ENCODE peak calls at places on chromosomes 7 and 10, in ten cellular contexts. P is activated CD4-positive, alpha-beta T cell treated with anti-CD3 and anti-CD28 coated beads, Interleukin-2, amount 50 U/mL, for 4 hours; V is ACHN; G is substantia nigra; J is brain pericyte; F is NCI-H1694 treated with DMSO at 0.1 percent for 48 hours; Z is LoVo; T is effector memory CD4-positive, alpha-beta T cell; D is fibroblast of pulmonary artery; U is activated CD8-positive, alpha-beta memory T cell treated with anti-CD3 and anti-CD28 coated beads for 1 hour. N is an unnamed sample.

GRCh38 chr10:15784662-15785300 is 65.1 kb upstream of the ITGA8 start:
- DNase-seq in P (no peak), V (no peak), G (no peak), J (no peak), F (no peak), Z (no peak), T (no peak), D (no peak), U (no peak), N (no peak)

GRCh38 chr7:112855227-112855626 is 65.0 kb upstream of the TMEM168 start:
- DNase-seq in P (no peak), V (no peak), G (no peak), J (no peak), F (no peak), Z (no peak), T (no peak), D (no peak), U (no peak), N (no peak)

GRCh38 chr7:155408657-155409586 is 49.0 kb upstream of the EN2 start:
- DNase-seq in P (no peak), V (no peak), G (no peak), J (no peak), F (no peak), Z (no peak), T (no peak), D (no peak), U (no peak), N (no peak)

GRCh38 chr7:27112361-27112760 is 9.9 kb upstream of the HOXA2 start:
- DNase-seq in P (no peak), V (no peak), G (no peak), J (no peak), F (no peak), Z (no peak), T (no peak), D (no peak), U (no peak), N (no peak)

GRCh38 chr10:69123306-69123746 is 652 bp upstream of the VPS26A start:
- DNase-seq in P (no peak), V (peak; percentile 75), G (no peak), J (no peak), F (peak; percentile 57), Z (peak; percentile 72), T (no peak), D (peak; percentile 75), U (no peak), N (no peak)

GRCh38 chr7:75727881-75728592 is 10.7 kb downstream of the HIP1 start:
- DNase-seq in P (no peak), V (no peak), G (no peak), J (no peak), F (no peak), Z (peak; percentile 98), T (peak; percentile 38), D (no peak), U (no peak), N (no peak)

GRCh38 chr10:91071786-91072185 is 148.7 kb upstream of the PCGF5 start:
- DNase-seq in P (no peak), V (no peak), G (no peak), J (no peak), F (no peak), Z (no peak), T (no peak), D (no peak), U (no peak), N (no peak)

GRCh38 chr7:134255814-134256213 is 60.9 kb downstream of the SLC35B4 start:
- DNase-seq in P (no peak), V (no peak), G (no peak), J (no peak), F (peak; percentile 92), Z (no peak), T (no peak), D (no peak), U (no peak), N (no peak)

GRCh38 chr10:75108684-75109458 is 2.6 kb upstream of the SAMD8 start:
- DNase-seq in P (no peak), V (peak; percentile 55), G (no peak), J (no peak), F (no peak), Z (peak; percentile 30), T (no peak), D (peak; percentile 31), U (no peak), N (no peak)

GRCh38 chr10:47361293-47361692 is 13.1 kb downstream of the RBP3 start:
- DNase-seq in P (no peak), V (peak; percentile 59), G (no peak), J (no peak), F (no peak), Z (no peak), T (no peak), D (peak; percentile 49), U (no peak), N (no peak)

GRCh38 chr7:81638216-81638615 is 131.6 kb downstream of the HGF start:
- DNase-seq in P (no peak), V (no peak), G (no peak), J (peak; percentile 85), F (no peak), Z (no peak), T (no peak), D (peak; percentile 82), U (no peak), N (no peak)

GRCh38 chr10:78283069-78283682 is 249.5 kb downstream of the RPS24 start:
- DNase-seq in P (no peak), V (no peak), G (no peak), J (no peak), F (no peak), Z (no peak), T (no peak), D (no peak), U (no peak), N (no peak)

GRCh38 chr10:1404953-1405260 is 332.4 kb downstream of the ADARB2 start:
- DNase-seq in P (no peak), V (no peak), G (no peak), J (no peak), F (no peak), Z (no peak), T (no peak), D (no peak), U (no peak), N (no peak)

GRCh38 chr10:48449501-48450232 is 143.2 kb downstream of the MAPK8 start:
- DNase-seq in P (no peak), V (no peak), G (no peak), J (no peak), F (no peak), Z (no peak), T (no peak), D (no peak), U (no peak), N (peak; percentile 73)

GRCh38 chr10:3195706-3196105 is 23.1 kb upstream of the PITRM1 start:
- DNase-seq in P (no peak), V (no peak), G (no peak), J (no peak), F (no peak), Z (no peak), T (no peak), D (no peak), U (no peak), N (no peak)

GRCh38 chr7:131235489-131236317 is 92.0 kb upstream of the MKLN1 start:
- DNase-seq in P (peak; percentile 74), V (peak; percentile 100), G (no peak), J (peak; percentile 91), F (no peak), Z (peak; percentile 73), T (peak; percentile 71), D (peak; percentile 100), U (peak; percentile 55), N (no peak)